ENCODE peak calls at places on chromosomes 6 and 20, in five cellular contexts. T, Z, V, B and D are unnamed samples. For H3K79me2, the result is how much of the 10 kb centered on the place peaks cover.

GRCh38 chr20:3046677-3047462 is 1.0 kb downstream of the MRPS26 start:
- DNase-seq in T (peak), Z (peak), V (no peak), B (peak), D (peak)

GRCh38 chr20:11660673-11661072 is 257.0 kb upstream of the BTBD3 start:
- DNase-seq in T (no peak), Z (no peak), V (no peak), B (no peak), D (no peak)

GRCh38 chr20:10553326-10553984 is 118.3 kb downstream of the SLX4IP start:
- DNase-seq in T (peak), Z (no peak), V (peak), B (peak), D (peak)

GRCh38 chr20:33443006-33443511 is 504 bp downstream of the SNTA1 start:
- DNase-seq in T (peak), Z (no peak), V (peak), B (no peak), D (no peak)

GRCh38 chr6:29797120-29797519 is 30.5 kb upstream of the HLA-G start:
- DNase-seq in T (no peak), Z (no peak), V (peak), B (peak), D (peak)

GRCh38 chr6:135269399-135270005 is 88.4 kb downstream of the MYB start:
- DNase-seq in T (no peak), Z (no peak), V (no peak), B (no peak), D (no peak)

GRCh38 chr20:43590036-43590391 is 723 bp upstream of the IFT52 start:
- DNase-seq in T (peak), Z (no peak), V (no peak), B (no peak), D (no peak)

GRCh38 chr6:65852369-65852852 is 145.4 kb upstream of the EYS start:
- DNase-seq in T (no peak), Z (no peak), V (no peak), B (no peak), D (no peak)

GRCh38 chr20:51014797-51015722 is 7.8 kb downstream of the KCNG1 start:
- DNase-seq in T (peak), Z (no peak), V (peak), B (peak), D (no peak)

GRCh38 chr6:97885844-97886243 is 602.8 kb upstream of the MMS22L start:
- DNase-seq in T (no peak), Z (no peak), V (no peak), B (no peak), D (no peak)

DNA sequence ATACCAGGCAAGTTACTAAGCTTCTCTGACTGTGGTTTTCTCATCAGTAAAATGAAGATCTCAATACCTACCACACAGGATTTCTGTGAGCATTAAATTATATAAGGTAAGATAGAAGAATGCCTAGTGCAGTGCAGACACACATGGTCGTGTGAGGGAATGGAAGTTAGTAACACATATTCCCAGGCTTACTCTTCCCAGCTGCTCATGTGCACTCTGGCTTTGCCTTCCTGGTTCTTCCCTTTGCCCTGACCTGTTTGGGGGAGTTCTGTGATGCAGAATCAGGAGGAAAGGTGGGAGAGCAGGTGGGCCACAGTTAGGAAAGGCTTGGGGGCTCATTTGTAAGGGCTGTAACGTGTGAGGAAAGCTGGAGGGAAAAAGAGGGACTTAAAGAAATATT is 47.8 kb downstream of the FYN start:
- DNase-seq in T (no peak), Z (no peak), V (no peak), B (no peak), D (no peak)
- H3K79me2 ChIP-seq in T (under half), Z (under half), V (under half), B (under half), D (under half)

GRCh38 chr6:20438462-20439070 is 36.9 kb downstream of the E2F3 start:
- DNase-seq in T (no peak), Z (no peak), V (no peak), B (no peak), D (no peak)
- H3K79me2 ChIP-seq in T (half or more), Z (half or more), V (half or more), B (half or more), D (half or more)

GRCh38 chr6:156948807-156949206 is 171.6 kb downstream of the ARID1B start:
- DNase-seq in T (no peak), Z (peak), V (peak), B (peak), D (peak)
- H3K79me2 ChIP-seq in T (half or more), Z (under half), V (half or more), B (half or more), D (half or more)

GRCh38 chr20:38934530-38934929 is 8.3 kb downstream of the FAM83D start:
- DNase-seq in T (no peak), Z (no peak), V (no peak), B (no peak), D (no peak)

GRCh38 chr20:38937000-38937399 is 10.8 kb downstream of the FAM83D start:
- DNase-seq in T (no peak), Z (no peak), V (no peak), B (no peak), D (no peak)

GRCh38 chr20:38935285-38935684 is 9.1 kb downstream of the FAM83D start:
- DNase-seq in T (no peak), Z (no peak), V (no peak), B (peak), D (peak)

GRCh38 chr20:38937978-38938473 is 11.8 kb downstream of the FAM83D start:
- DNase-seq in T (no peak), Z (no peak), V (no peak), B (no peak), D (no peak)

GRCh38 chr20:38935967-38936407 is 9.8 kb downstream of the FAM83D start:
- DNase-seq in T (no peak), Z (no peak), V (no peak), B (no peak), D (no peak)
- H3K79me2 ChIP-seq in T (half or more), Z (half or more), V (half or more), B (half or more), D (half or more)

GRCh38 chr6:8658391-8658790 is 223.0 kb upstream of the SLC35B3 start:
- DNase-seq in T (peak), Z (no peak), V (no peak), B (no peak), D (no peak)
- H3K79me2 ChIP-seq in T (under half), Z (under half), V (under half), B (under half), D (under half)

GRCh38 chr6:45450132-45450531 is 72.4 kb upstream of the SUPT3H start:
- DNase-seq in T (no peak), Z (no peak), V (no peak), B (no peak), D (no peak)

GRCh38 chr6:45450801-45451200 is 73.1 kb upstream of the SUPT3H start:
- DNase-seq in T (no peak), Z (no peak), V (no peak), B (no peak), D (no peak)

GRCh38 chr6:45447005-45447404 is 69.3 kb upstream of the SUPT3H start:
- DNase-seq in T (no peak), Z (no peak), V (no peak), B (no peak), D (no peak)

GRCh38 chr6:45447721-45448120 is 70.0 kb upstream of the SUPT3H start:
- DNase-seq in T (no peak), Z (no peak), V (no peak), B (no peak), D (no peak)

GRCh38 chr6:45448417-45449389 is 71.0 kb upstream of the SUPT3H start:
- DNase-seq in T (no peak), Z (no peak), V (no peak), B (no peak), D (no peak)
- H3K79me2 ChIP-seq in T (under half), Z (under half), V (under half), B (under half), D (under half)

DNA sequence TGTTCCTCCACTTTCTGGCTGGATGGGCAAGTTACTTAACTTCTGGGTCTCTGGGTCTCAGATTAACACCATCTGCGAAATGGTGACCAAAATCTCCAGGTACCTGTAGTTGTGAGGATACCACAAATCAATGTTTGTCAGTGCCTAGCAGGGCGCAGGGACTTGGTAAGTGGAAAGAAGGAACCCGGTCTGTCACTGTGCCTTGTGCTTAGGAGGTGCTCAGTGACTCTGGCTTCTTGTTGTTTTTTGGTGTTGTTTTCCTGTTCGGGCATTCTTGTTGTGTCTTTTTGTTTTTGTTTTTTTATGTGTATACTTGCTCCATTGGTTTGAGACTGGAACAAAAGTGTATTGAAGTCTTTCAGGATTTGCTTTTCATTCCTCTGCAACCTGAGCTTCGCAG is 17.8 kb downstream of the TM9SF4 start:
- DNase-seq in T (no peak), Z (no peak), V (no peak), B (no peak), D (no peak)
- H3K79me2 ChIP-seq in T (half or more), Z (half or more), V (half or more), B (half or more), D (under half)

GRCh38 chr6:52551483-52552277 is 25.2 kb downstream of the TRAM2 start:
- DNase-seq in T (peak), Z (no peak), V (peak), B (peak), D (peak)
- H3K79me2 ChIP-seq in T (half or more), Z (under half), V (half or more), B (under half), D (under half)

DNA sequence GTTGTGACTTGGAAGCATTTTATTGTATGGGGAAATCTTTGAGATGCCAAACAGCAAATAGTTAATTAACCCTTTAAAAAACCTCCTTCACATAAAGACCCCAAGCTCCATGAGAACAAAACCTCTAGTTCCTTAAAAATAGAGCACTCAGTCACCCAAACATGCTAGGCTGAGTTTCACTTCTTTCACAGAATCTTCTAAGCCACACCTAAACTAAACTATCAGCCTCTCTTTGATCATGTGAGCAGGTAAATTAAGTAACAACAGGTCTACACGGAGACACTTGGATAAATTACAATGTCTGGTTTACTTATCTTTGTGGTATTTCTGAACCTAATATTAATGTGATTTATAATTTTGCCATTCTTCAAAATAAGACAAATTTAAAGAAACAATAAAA is 205.2 kb upstream of the MARCKS start:
- DNase-seq in T (no peak), Z (no peak), V (no peak), B (no peak), D (no peak)
- H3K79me2 ChIP-seq in T (under half), Z (under half), V (under half), B (under half), D (under half)

GRCh38 chr6:158329531-158329930 is 17.3 kb downstream of the TULP4 start:
- DNase-seq in T (no peak), Z (no peak), V (no peak), B (no peak), D (no peak)
- H3K79me2 ChIP-seq in T (half or more), Z (half or more), V (half or more), B (under half), D (under half)